ENCODE peak calls at places on chromosomes 13 and 19, in seven cellular contexts. Y is uterus, A is body of pancreas, F is esophagus squamous epithelium, G is Peyer's patch, E is ovary, P is sigmoid colon. Q is an unnamed sample.

GRCh38 chr19:10568444-10568825 is 344 bp downstream of the CDKN2D start:
- DNase-seq in Y (no peak), A (peak), F (no peak), G (peak), E (no peak), P (peak), Q (no peak)

GRCh38 chr19:39746836-39747529 is 9.2 kb upstream of the CLC start:
- DNase-seq in Y (no peak), A (peak), F (no peak), G (no peak), E (no peak), P (no peak), Q (no peak)

GRCh38 chr19:17522988-17523872 is 11.8 kb downstream of the PGLS start:
- DNase-seq in Y (no peak), A (peak), F (peak), G (peak), E (no peak), P (peak), Q (peak)

GRCh38 chr13:77714119-77714755 is 16.8 kb downstream of the SLAIN1 start:
- DNase-seq in Y (no peak), A (no peak), F (no peak), G (no peak), E (no peak), P (no peak), Q (no peak)

GRCh38 chr19:16435238-16435911 is 36.4 kb downstream of the EPS15L1 start:
- DNase-seq in Y (peak), A (peak), F (no peak), G (no peak), E (peak), P (peak), Q (peak)

GRCh38 chr19:33866696-33867095 is 70.0 kb downstream of the KCTD15 start:
- DNase-seq in Y (no peak), A (no peak), F (no peak), G (no peak), E (no peak), P (no peak), Q (no peak)

GRCh38 chr19:44657211-44657921 is 13.7 kb downstream of the PVR start:
- DNase-seq in Y (peak), A (peak), F (no peak), G (peak), E (peak), P (peak), Q (peak)

GRCh38 chr13:72255908-72256307 is 388.9 kb upstream of the DACH1 start:
- DNase-seq in Y (no peak), A (peak), F (no peak), G (no peak), E (no peak), P (no peak), Q (peak)

GRCh38 chr13:40285634-40286033 is 380.8 kb downstream of the FOXO1 start:
- DNase-seq in Y (no peak), A (no peak), F (no peak), G (no peak), E (no peak), P (no peak), Q (no peak)

GRCh38 chr13:100203696-100204367 is 114.9 kb downstream of the PCCA start:
- DNase-seq in Y (no peak), A (no peak), F (no peak), G (no peak), E (no peak), P (no peak), Q (no peak)

GRCh38 chr19:23440207-23440606 is 44.9 kb upstream of the ZNF91 start:
- DNase-seq in Y (no peak), A (no peak), F (no peak), G (no peak), E (no peak), P (no peak), Q (no peak)

GRCh38 chr13:90222758-90223157 is 1124.7 kb upstream of the MIR17HG start:
- DNase-seq in Y (no peak), A (no peak), F (no peak), G (no peak), E (no peak), P (no peak), Q (no peak)

GRCh38 chr13:38346764-38347163 is 2.9 kb upstream of the UFM1 start:
- DNase-seq in Y (no peak), A (no peak), F (no peak), G (no peak), E (no peak), P (no peak), Q (no peak)

GRCh38 chr19:46955114-46955812 is 64.4 kb upstream of the NPAS1 start:
- DNase-seq in Y (no peak), A (no peak), F (no peak), G (peak), E (no peak), P (no peak), Q (peak)

GRCh38 chr19:52786078-52786463 is 520 bp downstream of the ZNF600 start:
- DNase-seq in Y (peak), A (peak), F (no peak), G (no peak), E (peak), P (no peak), Q (no peak)

GRCh38 chr19:2933490-2933910 is 11.3 kb downstream of the ZNF77 start:
- DNase-seq in Y (no peak), A (no peak), F (no peak), G (no peak), E (no peak), P (no peak), Q (no peak)

GRCh38 chr13:31110617-31111016 is 51.1 kb downstream of the HSPH1 start:
- DNase-seq in Y (no peak), A (no peak), F (no peak), G (no peak), E (no peak), P (no peak), Q (no peak)

GRCh38 chr19:58543826-58544590 is at the start of gene TRIM28:
- DNase-seq in Y (peak), A (peak), F (no peak), G (peak), E (peak), P (peak), Q (peak)

GRCh38 chr13:73733691-73734090 is 400.5 kb downstream of the KLF12 start:
- DNase-seq in Y (no peak), A (no peak), F (no peak), G (no peak), E (no peak), P (no peak), Q (no peak)

GRCh38 chr13:42474954-42475353 is 99.0 kb upstream of the TNFSF11 start:
- DNase-seq in Y (no peak), A (no peak), F (no peak), G (no peak), E (no peak), P (no peak), Q (no peak)

GRCh38 chr19:50889638-50890037 is 16.4 kb downstream of the KLK2 start:
- DNase-seq in Y (no peak), A (no peak), F (no peak), G (no peak), E (no peak), P (no peak), Q (no peak)

GRCh38 chr13:102815788-102816187 is 16.9 kb downstream of the BIVM start:
- DNase-seq in Y (no peak), A (no peak), F (no peak), G (no peak), E (no peak), P (no peak), Q (no peak)

GRCh38 chr13:102814793-102815192 is 15.9 kb downstream of the BIVM start:
- DNase-seq in Y (no peak), A (no peak), F (no peak), G (no peak), E (no peak), P (no peak), Q (no peak)

GRCh38 chr13:102817907-102818306 is 19.0 kb downstream of the BIVM start:
- DNase-seq in Y (no peak), A (no peak), F (no peak), G (no peak), E (no peak), P (no peak), Q (no peak)

GRCh38 chr13:102816633-102817032 is 17.7 kb downstream of the BIVM start:
- DNase-seq in Y (no peak), A (no peak), F (no peak), G (no peak), E (no peak), P (no peak), Q (no peak)

GRCh38 chr13:102817241-102817640 is 18.3 kb downstream of the BIVM start:
- DNase-seq in Y (no peak), A (no peak), F (no peak), G (no peak), E (no peak), P (no peak), Q (no peak)
- TF ChIP-seq POLR2A in Y (no peak), A (no peak), F (no peak), G (no peak), E (no peak), P (no peak), Q (no peak)

GRCh38 chr13:48066310-48066989 is 28.5 kb downstream of the MED4 start:
- DNase-seq in Y (no peak), A (no peak), F (no peak), G (no peak), E (no peak), P (no peak), Q (no peak)
- TF ChIP-seq POLR2A in Y (no peak), A (no peak), F (no peak), G (no peak), E (no peak), P (no peak), Q (no peak)

DNA sequence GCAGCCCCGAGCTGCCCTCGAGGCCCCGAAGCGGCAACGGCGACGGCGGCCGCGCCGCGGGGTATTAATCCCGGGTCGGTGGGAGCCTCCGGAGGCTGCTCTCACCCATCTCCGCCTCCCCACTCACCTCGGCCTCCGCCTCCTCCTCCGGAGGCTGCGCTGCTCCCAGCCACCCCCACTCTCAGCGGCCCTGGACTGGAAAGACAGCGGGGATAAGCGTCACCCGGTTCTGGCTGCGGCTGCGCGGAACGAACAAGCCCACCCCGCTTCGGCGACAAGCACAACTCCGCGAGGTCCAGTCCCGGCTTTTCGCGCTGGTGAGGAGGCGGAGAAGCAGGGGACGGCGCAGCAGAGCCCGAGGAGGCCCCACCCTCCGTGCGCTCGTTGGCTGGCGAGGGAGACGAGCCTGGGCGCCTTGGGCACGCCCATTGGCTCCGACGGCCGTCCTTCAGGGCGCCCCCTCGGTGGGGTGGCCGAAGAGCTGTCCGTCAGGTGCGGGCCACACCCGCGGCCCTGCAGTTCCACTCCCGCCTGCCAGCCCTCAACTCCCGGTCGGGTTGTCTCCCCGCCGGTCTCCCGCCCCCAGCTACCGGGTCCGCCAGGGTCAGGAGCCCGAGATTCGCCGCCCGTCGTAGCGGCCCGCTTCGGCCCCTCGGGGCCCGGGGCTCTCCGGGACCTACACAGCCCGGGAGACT is at the start of gene ZMYM5:
- DNase-seq in Y (peak), A (peak), F (peak), G (peak), E (peak), P (peak), Q (peak)
- TF ChIP-seq POLR2A in Y (peak), A (peak), F (peak), G (peak), E (peak), P (peak), Q (peak)

GRCh38 chr13:37059136-37059847 is at the start of gene SUPT20H:
- DNase-seq in Y (peak), A (peak), F (peak), G (peak), E (peak), P (peak), Q (peak)
- TF ChIP-seq POLR2A in Y (peak), A (peak), F (peak), G (peak), E (peak), P (peak), Q (peak)

GRCh38 chr13:91347212-91347995 is at the start of gene MIR17HG:
- DNase-seq in Y (peak), A (peak), F (peak), G (peak), E (peak), P (peak), Q (peak)

GRCh38 chr13:91347996-91348905 is 764 bp downstream of the MIR17HG start:
- DNase-seq in Y (peak), A (peak), F (no peak), G (peak), E (peak), P (peak), Q (peak)

GRCh38 chr13:91346848-91347211 is 657 bp upstream of the MIR17HG start:
- DNase-seq in Y (no peak), A (peak), F (no peak), G (peak), E (no peak), P (no peak), Q (no peak)

GRCh38 chr13:91349992-91350911 is 2.8 kb downstream of the MIR17HG start:
- DNase-seq in Y (no peak), A (no peak), F (no peak), G (no peak), E (no peak), P (no peak), Q (no peak)

GRCh38 chr13:91348906-91349435 is 1.5 kb downstream of the MIR17HG start:
- DNase-seq in Y (peak), A (peak), F (peak), G (peak), E (peak), P (peak), Q (peak)
- TF ChIP-seq POLR2A in Y (peak), A (peak), F (peak), G (peak), E (peak), P (no peak), Q (no peak)

GRCh38 chr13:114236224-114236623 is 1.5 kb downstream of the CDC16 start:
- DNase-seq in Y (no peak), A (no peak), F (no peak), G (no peak), E (no peak), P (no peak), Q (no peak)

GRCh38 chr13:114237415-114238112 is 2.9 kb downstream of the CDC16 start:
- DNase-seq in Y (no peak), A (no peak), F (no peak), G (no peak), E (no peak), P (no peak), Q (no peak)

GRCh38 chr13:114235697-114236096 is 1.0 kb downstream of the CDC16 start:
- DNase-seq in Y (no peak), A (no peak), F (no peak), G (no peak), E (no peak), P (no peak), Q (no peak)

GRCh38 chr13:114234266-114234644 is 442 bp upstream of the CDC16 start:
- DNase-seq in Y (no peak), A (no peak), F (no peak), G (no peak), E (no peak), P (no peak), Q (no peak)

DNA sequence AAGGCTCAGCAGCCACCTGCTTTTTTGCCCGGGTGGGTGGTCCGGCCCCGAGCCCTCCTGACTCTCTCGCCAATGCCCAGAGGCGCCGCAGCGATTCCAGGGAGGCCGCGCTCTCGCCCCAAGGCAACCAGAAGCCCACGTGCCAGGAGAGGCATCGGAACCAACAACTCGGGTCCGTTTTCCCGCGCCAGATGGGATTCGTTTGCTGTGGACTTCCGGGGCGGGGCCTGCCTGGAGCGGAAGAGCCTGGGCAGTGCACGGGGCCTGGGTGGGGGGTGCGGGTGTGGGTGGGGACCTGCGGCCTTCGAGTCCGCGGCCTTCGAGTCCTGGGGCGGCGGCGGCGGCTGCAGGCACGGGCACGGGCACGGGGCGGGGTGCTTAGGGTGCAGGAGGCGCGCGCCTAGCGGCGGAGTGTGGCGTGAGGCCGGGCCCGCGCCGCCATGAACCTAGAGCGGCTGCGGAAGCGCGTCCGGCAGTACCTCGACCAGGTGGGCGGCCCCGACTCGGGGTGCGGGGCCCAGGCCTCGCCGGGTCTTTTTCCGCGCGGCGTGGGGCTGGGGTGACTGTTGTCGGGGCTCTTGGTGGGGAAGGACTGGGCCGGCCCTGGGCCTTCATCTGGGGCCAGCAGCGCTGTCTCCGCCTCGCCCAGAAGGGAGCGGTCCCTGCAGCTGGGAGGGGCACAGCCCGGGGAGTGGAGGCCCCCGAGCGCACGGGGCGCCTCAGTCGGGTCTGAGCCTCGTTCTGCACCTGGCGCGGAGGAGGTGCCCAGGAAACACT is at the start of gene CDC16:
- DNase-seq in Y (peak), A (peak), F (peak), G (peak), E (peak), P (peak), Q (peak)
- TF ChIP-seq POLR2A in Y (peak), A (peak), F (peak), G (peak), E (no peak), P (no peak), Q (no peak)

DNA sequence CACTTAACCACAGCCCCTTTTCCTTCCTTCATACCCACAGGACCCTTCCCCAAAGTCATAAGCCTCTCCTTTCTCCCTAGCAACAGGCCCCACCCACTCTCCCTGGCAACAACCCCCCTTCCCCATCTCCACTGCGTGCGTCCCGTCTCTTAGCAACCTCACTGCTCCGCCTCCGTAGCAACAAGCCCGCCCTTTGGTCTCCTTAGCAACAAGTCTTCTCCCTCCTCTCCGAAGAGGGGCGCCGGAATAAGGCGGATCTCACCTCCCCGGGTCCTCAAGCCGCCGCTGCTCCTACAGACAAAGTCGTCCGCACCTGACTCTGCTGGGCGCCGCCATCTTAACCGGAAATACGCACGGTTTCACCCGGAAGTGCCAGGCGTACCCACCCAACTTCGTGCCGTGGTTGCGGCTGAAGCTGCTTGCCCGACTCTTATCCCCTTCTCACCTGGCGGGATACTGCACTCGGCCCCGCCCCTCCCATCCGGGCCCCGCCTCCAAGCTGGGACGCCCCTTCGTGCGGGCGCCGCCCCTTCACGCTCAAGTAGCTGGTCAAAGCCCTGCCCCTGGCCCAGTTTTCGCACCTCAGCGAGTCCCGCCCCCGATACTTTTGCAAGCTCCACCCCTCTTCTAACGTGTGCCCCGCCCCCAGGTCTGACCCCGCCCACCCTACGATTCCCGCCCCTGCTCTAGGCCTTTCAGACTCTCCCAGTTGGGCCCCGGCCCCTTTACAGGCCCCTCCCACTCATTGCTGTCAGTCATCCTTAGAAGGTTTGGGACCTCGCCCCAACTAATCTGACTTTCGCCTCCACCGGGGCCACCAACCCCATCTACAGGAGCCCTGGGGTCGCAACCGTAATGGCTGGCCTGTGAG is at the start of gene HSPBP1:
- DNase-seq in Y (peak), A (peak), F (peak), G (peak), E (peak), P (peak), Q (peak)
- TF ChIP-seq POLR2A in Y (no peak), A (peak), F (peak), G (no peak), E (peak), P (no peak), Q (no peak)